ENCODE peak calls at places on chromosomes 12 and 14, in eight cellular contexts. T is MM.1S, Q is tibial nerve, M is A549, H is H1, P is iPS DF 6.9, J is right atrium auricular region, U is testis. E is an unnamed sample.

GRCh38 chr12:30614031-30614430 is 81.6 kb downstream of the IPO8 start:
- DNase-seq in T (no peak), Q (no peak), M (no peak), H (no peak), P (no peak), J (no peak), U (no peak), E (no peak)

GRCh38 chr12:113649256-113649830 is 177.7 kb upstream of the LHX5 start:
- DNase-seq in T (no peak), Q (no peak), M (no peak), H (no peak), P (no peak), J (no peak), U (no peak), E (no peak)

GRCh38 chr12:4274960-4275868 is 1.7 kb downstream of the CCND2 start:
- DNase-seq in T (no peak), Q (no peak), M (no peak), H (no peak), P (no peak), J (no peak), U (no peak), E (no peak)

GRCh38 chr14:72610831-72611200 is 283.1 kb downstream of the DPF3 start:
- DNase-seq in T (no peak), Q (no peak), M (no peak), H (no peak), P (no peak), J (peak; percentile 54), U (no peak), E (no peak)

GRCh38 chr14:38951451-38951850 is 151.6 kb downstream of the SEC23A start:
- DNase-seq in T (no peak), Q (no peak), M (no peak), H (no peak), P (no peak), J (no peak), U (no peak), E (no peak)

GRCh38 chr12:108597559-108598471 is at the start of gene TMEM119:
- DNase-seq in T (no peak), Q (no peak), M (no peak), H (no peak), P (no peak), J (no peak), U (no peak), E (no peak)

GRCh38 chr12:112252184-112252583 is 126.8 kb downstream of the TRAFD1 start:
- DNase-seq in T (no peak), Q (no peak), M (no peak), H (no peak), P (no peak), J (no peak), U (no peak), E (no peak)

GRCh38 chr14:54475187-54475881 is 13.4 kb downstream of the GMFB start:
- DNase-seq in T (no peak), Q (no peak), M (no peak), H (no peak), P (no peak), J (no peak), U (no peak), E (no peak)

GRCh38 chr12:123973552-123974341 is 732 bp downstream of the ZNF664 start:
- DNase-seq in T (no peak), Q (no peak), M (peak; percentile 39), H (no peak), P (no peak), J (no peak), U (peak; percentile 64), E (peak; percentile 51)

GRCh38 chr12:121776190-121777098 is 17.0 kb downstream of the RHOF start:
- DNase-seq in T (peak; percentile 65), Q (peak; percentile 72), M (peak; percentile 81), H (no peak), P (no peak), J (peak; percentile 78), U (peak; percentile 84), E (peak; percentile 85)

GRCh38 chr12:116152268-116152667 is 125.2 kb downstream of the MED13L start:
- DNase-seq in T (no peak), Q (no peak), M (peak; percentile 33), H (no peak), P (no peak), J (no peak), U (no peak), E (no peak)

GRCh38 chr12:110501378-110501721 is 561 bp downstream of the VPS29 start:
- DNase-seq in T (peak; percentile 10), Q (no peak), M (peak; percentile 54), H (no peak), P (no peak), J (no peak), U (peak; percentile 52), E (no peak)

GRCh38 chr12:51373222-51373621 is 18.0 kb downstream of the GALNT6 start:
- DNase-seq in T (no peak), Q (no peak), M (no peak), H (no peak), P (no peak), J (no peak), U (no peak), E (no peak)

GRCh38 chr14:74852922-74853530 is 22.9 kb downstream of the PROX2 start:
- DNase-seq in T (no peak), Q (no peak), M (no peak), H (no peak), P (no peak), J (no peak), U (no peak), E (no peak)

GRCh38 chr12:55814257-55814656 is 3.3 kb downstream of the SARNP start:
- DNase-seq in T (no peak), Q (no peak), M (no peak), H (no peak), P (no peak), J (no peak), U (no peak), E (no peak)

GRCh38 chr12:42145197-42145549 is 499 bp upstream of the GXYLT1 start:
- DNase-seq in T (no peak), Q (no peak), M (no peak), H (no peak), P (no peak), J (no peak), U (no peak), E (no peak)

GRCh38 chr12:24997496-24997895 is 48.6 kb upstream of the BCAT1 start:
- DNase-seq in T (peak; percentile 29), Q (no peak), M (no peak), H (no peak), P (no peak), J (no peak), U (no peak), E (no peak)

DNA sequence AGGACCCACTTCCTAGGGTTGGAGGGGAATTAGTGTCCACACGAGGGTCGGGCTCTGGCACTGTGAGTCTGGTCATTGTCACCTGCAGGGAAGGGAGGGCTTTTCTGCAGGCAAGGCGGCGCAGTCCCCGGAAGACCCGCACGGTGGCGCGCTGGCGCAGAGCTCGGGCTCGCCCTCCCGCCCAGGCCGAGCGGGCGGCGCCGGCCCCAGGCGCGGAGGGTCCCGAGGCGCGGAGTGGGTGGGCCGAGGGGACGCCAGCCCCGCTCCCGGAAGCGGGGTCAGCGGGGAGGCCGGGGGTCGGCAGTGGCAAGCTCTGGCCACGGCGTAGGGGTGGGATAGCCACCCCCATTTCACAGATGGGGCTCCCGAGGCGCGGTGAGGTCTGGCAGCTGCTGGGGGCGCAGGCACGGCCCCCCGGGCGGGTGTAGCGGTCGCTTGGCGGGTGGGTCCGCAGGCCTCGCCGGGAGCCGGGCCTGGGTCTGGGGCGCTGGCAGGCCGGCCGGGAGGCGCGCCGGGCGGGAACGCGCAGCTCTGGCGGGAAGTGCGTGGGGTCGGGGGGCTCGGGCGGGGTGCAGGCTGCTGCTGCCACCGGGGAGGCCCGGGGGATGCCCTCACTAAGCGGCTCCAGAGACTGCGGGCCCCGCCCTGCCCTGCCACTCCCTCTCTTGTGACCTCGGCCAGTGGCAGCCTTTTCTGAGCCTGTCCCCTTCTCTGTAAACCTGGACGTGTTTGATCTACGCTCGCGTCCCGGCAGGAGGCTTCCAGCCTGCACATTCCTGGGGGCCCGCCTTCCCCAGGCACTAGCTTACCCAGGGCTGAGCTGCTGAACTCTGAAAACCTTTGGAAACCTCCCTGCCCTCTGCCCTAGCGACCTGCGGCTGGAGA is 46.1 kb downstream of the CYP46A1 start:
- DNase-seq in T (peak; percentile 39), Q (peak; percentile 60), M (peak; percentile 65), H (no peak), P (peak; percentile 57), J (peak; percentile 59), U (peak; percentile 84), E (peak; percentile 69)
- H3K4me3 ChIP-seq in T (no peak overlapping the region), Q (peak overlapping the region; percentile 32), M (peak overlapping the region; percentile 88), H (peak overlapping the region; percentile 70), P (peak overlapping the region; percentile 69), J (peak overlapping the region; percentile 47), U (peak overlapping the region; percentile 53), E (no peak overlapping the region)

GRCh38 chr12:65823481-65824313 is 586 bp upstream of the HMGA2 start:
- DNase-seq in T (peak; percentile 60), Q (no peak), M (peak; percentile 76), H (no peak), P (no peak), J (no peak), U (peak; percentile 17), E (no peak)

GRCh38 chr12:65822732-65823480 is 1.4 kb upstream of the HMGA2 start:
- DNase-seq in T (no peak), Q (no peak), M (peak; percentile 90), H (peak; percentile 75), P (no peak), J (no peak), U (no peak), E (no peak)

GRCh38 chr12:65818454-65819382 is 5.6 kb upstream of the HMGA2 start:
- DNase-seq in T (no peak), Q (no peak), M (no peak), H (no peak), P (no peak), J (no peak), U (no peak), E (no peak)

GRCh38 chr12:65824314-65824563 is at the start of gene HMGA2:
- DNase-seq in T (peak; percentile 21), Q (no peak), M (no peak), H (no peak), P (no peak), J (no peak), U (no peak), E (no peak)

GRCh38 chr12:65821336-65821735 is 2.9 kb upstream of the HMGA2 start:
- DNase-seq in T (no peak), Q (no peak), M (no peak), H (no peak), P (no peak), J (no peak), U (no peak), E (no peak)
- H3K27ac ChIP-seq in T (no peak overlapping the region), Q (no peak overlapping the region), M (no peak overlapping the region), H (no peak overlapping the region), P (no peak overlapping the region), J (no peak overlapping the region), U (no peak overlapping the region), E (no peak overlapping the region)

GRCh38 chr12:34223640-34224039 is 201.3 kb downstream of the ALG10 start:
- DNase-seq in T (no peak), Q (no peak), M (no peak), H (no peak), P (no peak), J (no peak), U (no peak), E (no peak)
- H3K9me3 ChIP-seq in T (no peaks in the 10 kb centered on the region), Q (no peaks in the 10 kb centered on the region), M (peaks cover 6% of the 10 kb centered on the region), H (peaks cover 44% of the 10 kb centered on the region), P (peaks cover 2% of the 10 kb centered on the region), J (no peaks in the 10 kb centered on the region), U (no peaks in the 10 kb centered on the region), E (no peaks in the 10 kb centered on the region)

GRCh38 chr12:45577844-45578399 is 151.6 kb upstream of the ARID2 start:
- DNase-seq in T (no peak), Q (no peak), M (no peak), H (no peak), P (no peak), J (no peak), U (no peak), E (no peak)
- H3K4me3 ChIP-seq in T (no peak overlapping the region), Q (no peak overlapping the region), M (no peak overlapping the region), H (no peak overlapping the region), P (no peak overlapping the region), J (no peak overlapping the region), U (no peak overlapping the region), E (no peak overlapping the region)